ENCODE peak calls at places on chromosomes 12 and 14, in eight cellular contexts. Z, U, G, T, X, W, Y and S are unnamed samples.

GRCh38 chr12:104586325-104587048 is 129.7 kb downstream of the CHST11 start:
- DNase-seq in W (no peak), T (no peak), Y (no peak), Z (no peak), U (no peak), G (no peak), X (no peak), S (no peak)

GRCh38 chr12:70661762-70662161 is 24.5 kb upstream of the PTPRB start:
- DNase-seq in Z (no peak), G (peak), X (no peak), W (no peak), U (peak), Y (no peak), T (no peak), S (peak)

GRCh38 chr14:68628605-68629310 is 164.1 kb downstream of the ZFP36L1 start:
- DNase-seq in G (no peak), U (no peak), Y (no peak), W (no peak), X (peak), Z (peak), T (peak), S (no peak)

GRCh38 chr12:98345308-98345876 is 170.0 kb upstream of the TMPO start:
- DNase-seq in W (no peak), Z (no peak), Y (no peak), G (no peak), T (no peak), X (no peak), U (no peak), S (no peak)

GRCh38 chr12:50050119-50050385 is 7.3 kb upstream of the ASIC1 start:
- DNase-seq in X (no peak), W (no peak), T (no peak), G (no peak), Y (no peak), U (no peak), Z (no peak), S (no peak)

GRCh38 chr12:119544780-119545625 is 48.6 kb upstream of the TMEM233 start:
- DNase-seq in X (peak), Y (peak), U (peak), T (peak), G (peak), Z (peak), W (peak), S (peak)

GRCh38 chr12:24280085-24280842 is 330.8 kb upstream of the SOX5 start:
- DNase-seq in Z (no peak), T (no peak), Y (no peak), G (no peak), W (no peak), U (no peak), X (no peak), S (no peak)

GRCh38 chr12:49028666-49029275 is 10.2 kb upstream of the PRKAG1 start:
- DNase-seq in U (no peak), G (no peak), Y (no peak), W (no peak), T (no peak), Z (no peak), X (no peak), S (no peak)

GRCh38 chr12:80412343-80412953 is 31.6 kb upstream of the PTPRQ start:
- DNase-seq in Y (no peak), U (peak), X (peak), G (peak), Z (peak), T (no peak), W (no peak), S (peak)

GRCh38 chr12:131021142-131021541 is 67.4 kb downstream of the ADGRD1 start:
- DNase-seq in T (no peak), Z (no peak), Y (no peak), W (no peak), U (no peak), G (no peak), X (no peak), S (no peak)

GRCh38 chr12:107461222-107461980 is 224.2 kb upstream of the PWP1 start:
- DNase-seq in X (no peak), T (no peak), W (no peak), U (peak), Y (no peak), Z (no peak), G (no peak), S (peak)

GRCh38 chr14:94129758-94130414 is 482 bp upstream of the IFI27L2 start:
- DNase-seq in U (peak), W (no peak), G (peak), Z (peak), Y (no peak), X (peak), T (peak), S (peak)

GRCh38 chr14:77306406-77307098 is 14.1 kb downstream of the POMT2 start:
- DNase-seq in G (no peak), W (no peak), U (no peak), Z (no peak), Y (no peak), T (no peak), X (no peak), S (peak)

GRCh38 chr12:4518106-4518728 is 20.5 kb upstream of the RAD51AP1 start:
- DNase-seq in W (no peak), Z (no peak), T (no peak), Y (no peak), X (no peak), G (peak), U (no peak), S (peak)

GRCh38 chr12:56631790-56632700 is 1.9 kb upstream of the BAZ2A start:
- DNase-seq in Z (peak), T (peak), G (peak), W (no peak), U (no peak), Y (peak), X (peak), S (peak)

GRCh38 chr12:89889051-89889450 is 180.4 kb upstream of the ATP2B1 start:
- DNase-seq in X (no peak), Z (no peak), U (peak), T (no peak), Y (no peak), W (no peak), G (peak), S (peak)

GRCh38 chr14:50345891-50346422 is 33.8 kb downstream of the DMAC2L start:
- DNase-seq in G (no peak), T (no peak), W (no peak), X (no peak), Y (no peak), U (no peak), Z (no peak), S (no peak)

GRCh38 chr12:124802361-124802760 is 61.3 kb downstream of the SCARB1 start:
- DNase-seq in G (no peak), T (no peak), Z (no peak), U (no peak), Y (no peak), W (no peak), X (no peak), S (no peak)

GRCh38 chr12:68743416-68743815 is 2.6 kb upstream of the SLC35E3 start:
- DNase-seq in W (no peak), Y (no peak), T (no peak), Z (no peak), G (no peak), U (no peak), X (no peak), S (no peak)

GRCh38 chr12:130971871-130972588 is 18.3 kb downstream of the ADGRD1 start:
- DNase-seq in Z (no peak), X (no peak), Y (no peak), U (no peak), W (no peak), G (no peak), T (no peak), S (no peak)

GRCh38 chr14:72888636-72889201 is 5.2 kb downstream of the DPF3 start:
- DNase-seq in Y (no peak), G (no peak), X (no peak), T (no peak), U (no peak), W (no peak), Z (no peak), S (peak)

GRCh38 chr14:95482967-95483842 is 33.2 kb downstream of the SYNE3 start:
- DNase-seq in T (no peak), G (peak), W (no peak), Y (no peak), U (peak), X (no peak), Z (peak), S (peak)

GRCh38 chr12:114916124-114916523 is 232.1 kb upstream of the TBX3 start:
- DNase-seq in X (no peak), U (peak), W (no peak), Y (no peak), Z (no peak), G (peak), T (no peak), S (peak)

GRCh38 chr12:39692258-39692853 is 72.8 kb upstream of the ABCD2 start:
- DNase-seq in T (no peak), X (no peak), U (no peak), Y (no peak), Z (no peak), W (no peak), G (no peak), S (no peak)

GRCh38 chr12:124588689-124589318 is 21.4 kb upstream of the NCOR2 start:
- DNase-seq in T (peak), W (no peak), U (no peak), Y (peak), G (peak), X (no peak), Z (no peak), S (peak)

GRCh38 chr12:50617657-50618056 is 112.9 kb downstream of the DIP2B start:
- DNase-seq in Y (no peak), W (no peak), G (no peak), U (no peak), Z (no peak), T (no peak), X (no peak), S (no peak)

GRCh38 chr14:75335588-75335987 is 57.0 kb downstream of the FOS start:
- DNase-seq in Z (no peak), T (no peak), G (no peak), X (no peak), U (no peak), W (no peak), Y (no peak), S (no peak)

GRCh38 chr12:67449591-67450052 is 180.5 kb downstream of the CAND1 start:
- DNase-seq in Y (no peak), Z (no peak), X (peak), T (peak), G (no peak), W (no peak), U (no peak), S (no peak)

GRCh38 chr12:58026421-58026820 is 85.1 kb downstream of the ATP23 start:
- DNase-seq in X (no peak), Y (no peak), W (no peak), T (no peak), Z (no peak), U (no peak), G (no peak), S (no peak)

GRCh38 chr12:127284021-127284420 is 982.9 kb upstream of the TMEM132C start:
- DNase-seq in G (no peak), X (no peak), Z (no peak), Y (no peak), W (no peak), U (no peak), T (no peak), S (no peak)

GRCh38 chr12:109944975-109945374 is 44.9 kb downstream of the TCHP start:
- DNase-seq in W (no peak), T (no peak), Z (no peak), Y (no peak), X (no peak), U (no peak), G (no peak), S (no peak)

GRCh38 chr12:93979189-93979588 is 169.2 kb upstream of the PLXNC1 start:
- DNase-seq in X (peak), U (no peak), Y (no peak), W (no peak), G (peak), Z (no peak), T (peak), S (no peak)

GRCh38 chr14:51069065-51069464 is 25.8 kb downstream of the TRIM9 start:
- DNase-seq in U (no peak), Z (no peak), Y (no peak), T (no peak), X (no peak), G (no peak), W (no peak), S (peak)

GRCh38 chr12:18383203-18383602 is 121.9 kb downstream of the PIK3C2G start:
- DNase-seq in G (peak), T (no peak), Y (no peak), X (no peak), W (no peak), Z (peak), U (peak), S (peak)

GRCh38 chr12:116717466-116718457 is 20.1 kb downstream of the SPRING1 start:
- DNase-seq in G (no peak), W (no peak), U (no peak), X (no peak), T (no peak), Z (no peak), Y (no peak), S (peak)

GRCh38 chr14:61747342-61747741 is 14.9 kb upstream of the SNAPC1 start:
- DNase-seq in T (no peak), U (no peak), W (no peak), Z (no peak), X (no peak), G (no peak), Y (no peak), S (no peak)

GRCh38 chr14:72605096-72605920 is 288.6 kb downstream of the DPF3 start:
- DNase-seq in W (no peak), Z (no peak), G (no peak), U (no peak), T (no peak), Y (no peak), X (no peak), S (no peak)